ENCODE peak calls at places on chromosomes 5 and 9, in seven cellular contexts. One of them, this sample, is unnamed.

GRCh38 chr9:128528445-128529160 is 23.8 kb upstream of the SPTAN1 start:
- DNase-seq in Peyer's patch: no peak
- DNase-seq in GM12878: no peak
- DNase-seq in GM23338: no peak
- DNase-seq in CD8-positive, alpha-beta T cell: no peak
- DNase-seq in tibial nerve: no peak
- DNase-seq in AG09319: no peak
- DNase-seq in this sample: no peak

GRCh38 chr5:61202213-61202612 is 39.9 kb upstream of the SMIM15 start:
- DNase-seq in AG09319: no peak
- DNase-seq in GM12878: peak
- DNase-seq in GM23338: no peak
- DNase-seq in Peyer's patch: no peak
- DNase-seq in tibial nerve: no peak
- DNase-seq in CD8-positive, alpha-beta T cell: no peak
- DNase-seq in this sample: no peak

GRCh38 chr5:159655757-159656409 is 260.4 kb upstream of the ADRA1B start:
- DNase-seq in GM23338: no peak
- DNase-seq in Peyer's patch: no peak
- DNase-seq in tibial nerve: no peak
- DNase-seq in GM12878: no peak
- DNase-seq in AG09319: no peak
- DNase-seq in CD8-positive, alpha-beta T cell: no peak
- DNase-seq in this sample: no peak

GRCh38 chr9:129655142-129655541 is 10.3 kb upstream of the PRRX2 start:
- DNase-seq in Peyer's patch: no peak
- DNase-seq in CD8-positive, alpha-beta T cell: no peak
- DNase-seq in GM12878: no peak
- DNase-seq in GM23338: no peak
- DNase-seq in AG09319: no peak
- DNase-seq in tibial nerve: no peak
- DNase-seq in this sample: no peak

GRCh38 chr5:89268460-89268859 is 385.5 kb upstream of the MEF2C start:
- DNase-seq in Peyer's patch: no peak
- DNase-seq in GM12878: peak
- DNase-seq in CD8-positive, alpha-beta T cell: no peak
- DNase-seq in tibial nerve: no peak
- DNase-seq in GM23338: no peak
- DNase-seq in AG09319: no peak
- DNase-seq in this sample: no peak

GRCh38 chr5:68587181-68587580 is 371.6 kb downstream of the PIK3R1 start:
- DNase-seq in Peyer's patch: no peak
- DNase-seq in CD8-positive, alpha-beta T cell: no peak
- DNase-seq in AG09319: no peak
- DNase-seq in tibial nerve: no peak
- DNase-seq in GM23338: no peak
- DNase-seq in GM12878: no peak
- DNase-seq in this sample: no peak

GRCh38 chr9:124008307-124008854 is 3.2 kb upstream of the LHX2 start:
- DNase-seq in GM12878: no peak
- DNase-seq in CD8-positive, alpha-beta T cell: no peak
- DNase-seq in Peyer's patch: no peak
- DNase-seq in GM23338: peak
- DNase-seq in tibial nerve: no peak
- DNase-seq in AG09319: no peak
- DNase-seq in this sample: no peak

GRCh38 chr9:12224449-12224848 is 468.7 kb upstream of the TYRP1 start:
- DNase-seq in GM23338: peak
- DNase-seq in Peyer's patch: no peak
- DNase-seq in CD8-positive, alpha-beta T cell: no peak
- DNase-seq in AG09319: no peak
- DNase-seq in tibial nerve: no peak
- DNase-seq in GM12878: no peak
- DNase-seq in this sample: no peak

GRCh38 chr5:102797485-102797884 is 42.4 kb downstream of the PAM start:
- DNase-seq in GM12878: no peak
- DNase-seq in Peyer's patch: no peak
- DNase-seq in GM23338: no peak
- DNase-seq in AG09319: no peak
- DNase-seq in tibial nerve: no peak
- DNase-seq in CD8-positive, alpha-beta T cell: no peak
- DNase-seq in this sample: no peak

GRCh38 chr5:52800394-52801213 is 12.9 kb downstream of the ITGA1 start:
- DNase-seq in Peyer's patch: peak
- DNase-seq in GM23338: peak
- DNase-seq in GM12878: no peak
- DNase-seq in tibial nerve: peak
- DNase-seq in CD8-positive, alpha-beta T cell: peak
- DNase-seq in AG09319: no peak
- DNase-seq in this sample: peak

GRCh38 chr9:127059648-127060365 is 62.6 kb downstream of the ANGPTL2 start:
- DNase-seq in GM23338: no peak
- DNase-seq in tibial nerve: no peak
- DNase-seq in GM12878: peak
- DNase-seq in Peyer's patch: no peak
- DNase-seq in CD8-positive, alpha-beta T cell: no peak
- DNase-seq in AG09319: no peak
- DNase-seq in this sample: no peak

GRCh38 chr9:123364241-123364824 is 8.3 kb downstream of the CRB2 start:
- DNase-seq in CD8-positive, alpha-beta T cell: no peak
- DNase-seq in GM23338: no peak
- DNase-seq in AG09319: no peak
- DNase-seq in GM12878: no peak
- DNase-seq in Peyer's patch: no peak
- DNase-seq in tibial nerve: no peak
- DNase-seq in this sample: no peak

GRCh38 chr9:134326754-134327526 is 685 bp downstream of the RXRA start:
- DNase-seq in CD8-positive, alpha-beta T cell: no peak
- DNase-seq in Peyer's patch: no peak
- DNase-seq in GM12878: no peak
- DNase-seq in GM23338: peak
- DNase-seq in AG09319: no peak
- DNase-seq in tibial nerve: no peak
- DNase-seq in this sample: no peak

GRCh38 chr9:101226803-101227202 is 158.0 kb downstream of the BAAT start:
- DNase-seq in tibial nerve: no peak
- DNase-seq in Peyer's patch: no peak
- DNase-seq in GM23338: peak
- DNase-seq in GM12878: no peak
- DNase-seq in CD8-positive, alpha-beta T cell: no peak
- DNase-seq in AG09319: no peak
- DNase-seq in this sample: no peak

GRCh38 chr9:106529616-106530015 is 333.4 kb upstream of the ZNF462 start:
- DNase-seq in GM23338: no peak
- DNase-seq in Peyer's patch: no peak
- DNase-seq in AG09319: no peak
- DNase-seq in GM12878: no peak
- DNase-seq in tibial nerve: no peak
- DNase-seq in CD8-positive, alpha-beta T cell: no peak
- DNase-seq in this sample: no peak

GRCh38 chr5:5350101-5350500 is 72.4 kb upstream of the ICE1 start:
- DNase-seq in Peyer's patch: no peak
- DNase-seq in AG09319: no peak
- DNase-seq in CD8-positive, alpha-beta T cell: no peak
- DNase-seq in GM23338: no peak
- DNase-seq in GM12878: no peak
- DNase-seq in tibial nerve: no peak
- DNase-seq in this sample: no peak

GRCh38 chr5:54861212-54861894 is 124.0 kb downstream of the ESM1 start:
- DNase-seq in Peyer's patch: no peak
- DNase-seq in AG09319: no peak
- DNase-seq in GM12878: no peak
- DNase-seq in tibial nerve: no peak
- DNase-seq in GM23338: no peak
- DNase-seq in CD8-positive, alpha-beta T cell: no peak
- DNase-seq in this sample: no peak

DNA sequence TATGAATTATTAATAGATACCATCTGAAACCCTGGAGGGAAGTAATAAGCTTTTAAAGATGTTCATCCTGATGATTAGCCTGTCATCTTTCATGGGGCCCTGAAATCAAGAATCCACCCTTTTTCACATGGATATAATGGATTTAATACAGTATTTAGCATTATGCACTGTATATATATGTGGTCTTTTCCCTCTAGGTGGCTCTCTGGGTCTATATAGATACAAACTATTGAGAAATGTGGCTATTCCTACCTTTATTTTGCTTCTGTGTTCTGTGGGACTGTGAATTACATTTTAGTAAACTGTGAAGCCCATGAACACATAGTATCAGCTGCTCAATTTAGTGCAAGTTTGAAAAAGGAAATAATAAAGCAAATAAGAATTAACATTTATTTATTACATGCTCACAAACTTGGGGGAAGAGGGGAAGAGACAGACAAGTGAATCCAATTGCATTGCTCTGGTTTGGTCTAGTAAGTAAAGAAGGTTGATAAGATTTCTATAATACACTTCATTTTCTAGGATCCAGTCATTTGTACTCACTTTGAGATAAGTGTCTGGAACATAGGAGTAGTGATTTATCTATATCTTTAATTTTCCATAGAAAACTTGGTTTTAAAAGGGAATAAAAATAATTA is 112.2 kb downstream of the SCAMP1 start:
- DNase-seq in GM23338: no peak
- DNase-seq in Peyer's patch: no peak
- DNase-seq in CD8-positive, alpha-beta T cell: no peak
- DNase-seq in AG09319: no peak
- DNase-seq in tibial nerve: no peak
- DNase-seq in GM12878: no peak
- DNase-seq in this sample: no peak
- TF ChIP-seq CTCF in GM23338: peak
- TF ChIP-seq CTCF in Peyer's patch: peak
- TF ChIP-seq CTCF in CD8-positive, alpha-beta T cell: no peak
- TF ChIP-seq CTCF in AG09319: peak
- TF ChIP-seq CTCF in tibial nerve: no peak
- TF ChIP-seq CTCF in GM12878: peak
- TF ChIP-seq CTCF in this sample: no peak

GRCh38 chr9:116000748-116001329 is 152.8 kb upstream of the PAPPA start:
- DNase-seq in CD8-positive, alpha-beta T cell: no peak
- DNase-seq in Peyer's patch: no peak
- DNase-seq in GM23338: peak
- DNase-seq in GM12878: no peak
- DNase-seq in tibial nerve: no peak
- DNase-seq in AG09319: no peak
- DNase-seq in this sample: no peak
- TF ChIP-seq CTCF in CD8-positive, alpha-beta T cell: no peak
- TF ChIP-seq CTCF in Peyer's patch: peak
- TF ChIP-seq CTCF in GM23338: peak
- TF ChIP-seq CTCF in GM12878: no peak
- TF ChIP-seq CTCF in tibial nerve: peak
- TF ChIP-seq CTCF in AG09319: peak
- TF ChIP-seq CTCF in this sample: no peak

DNA sequence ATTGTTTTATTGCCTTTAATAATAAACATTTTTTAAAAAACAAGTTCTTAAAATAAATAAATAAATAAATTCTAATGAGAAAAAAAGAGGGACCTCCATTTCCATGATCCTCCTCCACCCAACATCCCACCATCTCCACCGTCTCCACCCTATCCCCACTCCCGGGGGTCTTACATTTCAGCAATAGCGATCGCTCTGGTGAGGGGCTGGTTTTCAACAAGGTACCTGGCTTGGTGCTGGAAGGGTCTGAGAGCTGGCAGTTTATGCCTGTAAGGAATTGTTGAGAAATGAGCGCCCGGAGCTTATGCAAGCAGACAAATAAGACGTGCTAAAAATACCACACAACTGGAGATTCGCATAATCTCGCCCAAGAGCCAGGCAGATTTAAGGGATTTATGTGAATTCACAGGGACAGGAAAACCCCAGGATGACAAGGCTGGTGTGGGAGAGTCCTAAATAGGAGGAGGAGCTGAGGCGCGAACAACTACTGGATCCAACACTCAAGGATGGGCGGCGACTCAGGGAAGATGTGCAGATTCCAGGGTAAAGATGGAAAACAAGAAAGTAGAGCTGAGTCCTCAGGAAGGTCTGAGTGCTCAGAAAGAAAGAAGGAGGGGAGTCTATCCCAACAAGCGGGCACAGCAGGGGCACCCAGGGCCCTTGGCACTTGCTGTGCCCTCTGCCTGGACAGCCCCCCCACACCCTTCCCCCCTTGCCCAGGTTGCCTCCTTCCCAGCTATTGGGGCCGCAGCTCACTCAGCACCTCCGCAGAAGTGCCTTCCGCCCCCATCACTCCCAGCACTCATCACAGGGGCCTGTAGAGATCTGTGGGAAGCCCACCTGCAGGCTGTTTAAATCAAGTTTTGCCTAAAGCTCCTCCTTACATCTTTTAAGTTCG is 27.0 kb downstream of the TRIM14 start:
- DNase-seq in AG09319: no peak
- DNase-seq in GM12878: no peak
- DNase-seq in CD8-positive, alpha-beta T cell: no peak
- DNase-seq in GM23338: peak
- DNase-seq in tibial nerve: no peak
- DNase-seq in Peyer's patch: peak
- DNase-seq in this sample: no peak
- TF ChIP-seq CTCF in AG09319: no peak
- TF ChIP-seq CTCF in GM12878: no peak
- TF ChIP-seq CTCF in CD8-positive, alpha-beta T cell: no peak
- TF ChIP-seq CTCF in GM23338: no peak
- TF ChIP-seq CTCF in tibial nerve: no peak
- TF ChIP-seq CTCF in Peyer's patch: no peak
- TF ChIP-seq CTCF in this sample: no peak

DNA sequence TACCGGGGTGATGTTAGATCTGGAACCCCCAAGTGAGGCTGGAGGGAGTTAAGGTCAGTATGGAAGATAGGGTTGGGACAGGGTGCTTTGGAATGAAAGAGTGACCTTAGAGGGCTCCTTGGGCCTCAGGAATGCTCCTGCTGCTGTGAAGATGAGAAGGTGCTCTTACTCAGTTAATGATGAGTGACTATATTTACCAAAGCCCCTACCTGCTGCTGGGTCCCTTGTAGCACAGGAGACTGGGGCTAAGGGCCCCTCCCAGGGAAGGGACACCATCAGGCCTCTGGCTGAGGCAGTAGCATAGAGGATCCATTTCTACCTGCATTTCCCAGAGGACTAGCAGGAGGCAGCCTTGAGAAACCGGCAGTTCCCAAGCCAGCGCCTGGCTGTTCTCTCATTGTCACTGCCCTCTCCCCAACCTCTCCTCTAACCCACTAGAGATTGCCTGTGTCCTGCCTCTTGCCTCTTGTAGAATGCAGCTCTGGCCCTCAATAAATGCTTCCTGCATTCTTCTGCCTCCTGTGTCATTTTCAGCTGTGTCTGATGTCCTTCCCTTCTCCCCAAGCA is 2.3 kb upstream of the MYOZ3 start:
- DNase-seq in tibial nerve: no peak
- DNase-seq in CD8-positive, alpha-beta T cell: no peak
- DNase-seq in AG09319: no peak
- DNase-seq in GM12878: no peak
- DNase-seq in Peyer's patch: peak
- DNase-seq in GM23338: no peak
- DNase-seq in this sample: no peak
- TF ChIP-seq CTCF in tibial nerve: no peak
- TF ChIP-seq CTCF in CD8-positive, alpha-beta T cell: no peak
- TF ChIP-seq CTCF in AG09319: no peak
- TF ChIP-seq CTCF in GM12878: no peak
- TF ChIP-seq CTCF in Peyer's patch: no peak
- TF ChIP-seq CTCF in GM23338: no peak
- TF ChIP-seq CTCF in this sample: no peak

DNA sequence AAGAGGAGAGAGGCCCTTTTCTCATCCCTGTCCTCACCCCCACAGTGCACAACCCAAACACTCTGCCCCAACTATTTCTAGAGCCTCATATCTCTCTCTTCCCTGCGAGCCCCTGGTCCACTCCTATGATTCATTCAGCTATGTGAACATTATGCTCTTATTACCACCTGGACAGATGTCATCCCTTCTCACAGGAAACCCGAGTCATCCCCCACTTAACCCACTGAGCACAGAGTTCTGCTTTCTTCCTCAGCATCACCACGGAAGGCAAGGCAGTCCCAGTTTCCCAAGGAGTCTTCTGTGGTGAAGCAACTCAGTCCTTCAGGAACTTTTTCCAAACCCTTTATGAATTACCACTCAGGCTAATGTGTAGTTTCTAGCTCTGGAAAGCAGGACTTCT is 1.3 kb downstream of the DNAI1 start:
- DNase-seq in Peyer's patch: no peak
- DNase-seq in GM12878: no peak
- DNase-seq in AG09319: no peak
- DNase-seq in tibial nerve: no peak
- DNase-seq in GM23338: no peak
- DNase-seq in CD8-positive, alpha-beta T cell: no peak
- DNase-seq in this sample: no peak
- TF ChIP-seq CTCF in Peyer's patch: no peak
- TF ChIP-seq CTCF in GM12878: no peak
- TF ChIP-seq CTCF in AG09319: no peak
- TF ChIP-seq CTCF in tibial nerve: no peak
- TF ChIP-seq CTCF in GM23338: no peak
- TF ChIP-seq CTCF in CD8-positive, alpha-beta T cell: no peak
- TF ChIP-seq CTCF in this sample: no peak

This sample was measured in activated B cell treated with CpG ODN at 0.5 μM for 24 hours.